ENCODE peak calls at places on chromosomes 13 and 19, in five cellular contexts. W, A, Q, H and X are unnamed samples.

GRCh38 chr19:53849237-53849676 is 18.4 kb upstream of the MYADM start:
- DNase-seq in W (peak; percentile 50), A (no peak), Q (no peak), H (no peak), X (no peak)

GRCh38 chr19:1172353-1173159 is 1.5 kb downstream of the SBNO2 start:
- DNase-seq in W (peak; percentile 54), A (no peak), Q (no peak), H (peak; percentile 39), X (no peak)

GRCh38 chr19:8592231-8593009 is 15.2 kb upstream of the MYO1F start:
- DNase-seq in W (peak; percentile 92), A (peak; percentile 100), Q (peak; percentile 94), H (peak; percentile 100), X (peak; percentile 51)

GRCh38 chr13:44978328-44978727 is 10.9 kb downstream of the NUFIP1 start:
- DNase-seq in W (no peak), A (no peak), Q (no peak), H (no peak), X (no peak)

GRCh38 chr13:29925457-29925856 is 75.0 kb upstream of the UBL3 start:
- DNase-seq in W (peak; percentile 90), A (no peak), Q (no peak), H (no peak), X (no peak)

GRCh38 chr13:28652002-28652401 is 6.9 kb upstream of the POMP start:
- DNase-seq in W (no peak), A (no peak), Q (no peak), H (no peak), X (no peak)

GRCh38 chr19:18644144-18645034 is 7.6 kb downstream of the KLHL26 start:
- DNase-seq in W (no peak), A (no peak), Q (no peak), H (no peak), X (no peak)

GRCh38 chr13:75324413-75324940 is 157.5 kb downstream of the TBC1D4 start:
- DNase-seq in W (no peak), A (no peak), Q (no peak), H (no peak), X (no peak)

GRCh38 chr13:40161931-40162330 is 504.5 kb downstream of the FOXO1 start:
- DNase-seq in W (no peak), A (no peak), Q (no peak), H (peak; percentile 38), X (no peak)

GRCh38 chr19:43527860-43528622 is 1.0 kb upstream of the ETHE1 start:
- DNase-seq in W (no peak), A (no peak), Q (no peak), H (no peak), X (no peak)

GRCh38 chr19:41424335-41425173 is 2.6 kb downstream of the B3GNT8 start:
- DNase-seq in W (no peak), A (no peak), Q (no peak), H (no peak), X (no peak)

GRCh38 chr19:51727349-51727880 is 3.6 kb upstream of the HAS1 start:
- DNase-seq in W (peak; percentile 60), A (no peak), Q (no peak), H (no peak), X (no peak)

GRCh38 chr19:8517551-8518442 is 3.8 kb upstream of the ZNF414 start:
- DNase-seq in W (peak; percentile 37), A (no peak), Q (no peak), H (no peak), X (no peak)

GRCh38 chr19:23913931-23914330 is 755 bp upstream of the ZNF726 start:
- DNase-seq in W (no peak), A (no peak), Q (no peak), H (no peak), X (no peak)

GRCh38 chr19:46926201-46927071 is 65.6 kb downstream of the ARHGAP35 start:
- DNase-seq in W (no peak), A (no peak), Q (no peak), H (no peak), X (no peak)

GRCh38 chr13:107847406-107847805 is 367.9 kb downstream of the LIG4 start:
- DNase-seq in W (peak; percentile 39), A (no peak), Q (no peak), H (peak; percentile 14), X (no peak)

GRCh38 chr13:34216251-34216650 is 398.3 kb downstream of the RFC3 start:
- DNase-seq in W (no peak), A (no peak), Q (no peak), H (no peak), X (no peak)

GRCh38 chr19:16180611-16181010 is 4.6 kb upstream of the FAM32A start:
- DNase-seq in W (peak; percentile 70), A (no peak), Q (no peak), H (no peak), X (no peak)

GRCh38 chr19:480016-480855 is 16.1 kb upstream of the MADCAM1 start:
- DNase-seq in W (peak; percentile 42), A (no peak), Q (peak; percentile 55), H (peak; percentile 76), X (no peak)

GRCh38 chr19:39297931-39298634 is 1.9 kb downstream of the IFNL1 start:
- DNase-seq in W (no peak), A (no peak), Q (no peak), H (no peak), X (no peak)

GRCh38 chr13:110442946-110443632 is 118.4 kb downstream of the RAB20 start:
- DNase-seq in W (peak; percentile 68), A (no peak), Q (no peak), H (no peak), X (no peak)

GRCh38 chr19:50329146-50329925 is at the start of gene KCNC3:
- DNase-seq in W (peak; percentile 83), A (peak; percentile 99), Q (peak; percentile 98), H (peak; percentile 100), X (peak; percentile 91)

GRCh38 chr13:98839826-98840769 is 87.6 kb upstream of the SLC15A1 start:
- DNase-seq in W (peak; percentile 62), A (peak; percentile 54), Q (peak; percentile 44), H (peak; percentile 76), X (peak; percentile 22)

GRCh38 chr13:46010148-46010547 is 42.4 kb downstream of the ZC3H13 start:
- DNase-seq in W (peak; percentile 9), A (no peak), Q (no peak), H (no peak), X (no peak)

GRCh38 chr19:1873524-1874473 is 10.4 kb upstream of the KLF16 start:
- DNase-seq in W (no peak), A (no peak), Q (no peak), H (no peak), X (no peak)

GRCh38 chr13:81540777-81541176 is 1199.9 kb upstream of the SPRY2 start:
- DNase-seq in W (peak; percentile 4), A (no peak), Q (no peak), H (no peak), X (no peak)

GRCh38 chr13:73599232-73600128 is 534.7 kb downstream of the KLF12 start:
- DNase-seq in W (no peak), A (no peak), Q (no peak), H (no peak), X (no peak)

GRCh38 chr13:41345921-41346589 is 35.0 kb downstream of the NAA16 start:
- DNase-seq in W (peak; percentile 60), A (no peak), Q (no peak), H (no peak), X (no peak)

GRCh38 chr19:850221-850978 is 1.7 kb upstream of the ELANE start:
- DNase-seq in W (peak; percentile 99), A (no peak), Q (no peak), H (no peak), X (no peak)

DNA sequence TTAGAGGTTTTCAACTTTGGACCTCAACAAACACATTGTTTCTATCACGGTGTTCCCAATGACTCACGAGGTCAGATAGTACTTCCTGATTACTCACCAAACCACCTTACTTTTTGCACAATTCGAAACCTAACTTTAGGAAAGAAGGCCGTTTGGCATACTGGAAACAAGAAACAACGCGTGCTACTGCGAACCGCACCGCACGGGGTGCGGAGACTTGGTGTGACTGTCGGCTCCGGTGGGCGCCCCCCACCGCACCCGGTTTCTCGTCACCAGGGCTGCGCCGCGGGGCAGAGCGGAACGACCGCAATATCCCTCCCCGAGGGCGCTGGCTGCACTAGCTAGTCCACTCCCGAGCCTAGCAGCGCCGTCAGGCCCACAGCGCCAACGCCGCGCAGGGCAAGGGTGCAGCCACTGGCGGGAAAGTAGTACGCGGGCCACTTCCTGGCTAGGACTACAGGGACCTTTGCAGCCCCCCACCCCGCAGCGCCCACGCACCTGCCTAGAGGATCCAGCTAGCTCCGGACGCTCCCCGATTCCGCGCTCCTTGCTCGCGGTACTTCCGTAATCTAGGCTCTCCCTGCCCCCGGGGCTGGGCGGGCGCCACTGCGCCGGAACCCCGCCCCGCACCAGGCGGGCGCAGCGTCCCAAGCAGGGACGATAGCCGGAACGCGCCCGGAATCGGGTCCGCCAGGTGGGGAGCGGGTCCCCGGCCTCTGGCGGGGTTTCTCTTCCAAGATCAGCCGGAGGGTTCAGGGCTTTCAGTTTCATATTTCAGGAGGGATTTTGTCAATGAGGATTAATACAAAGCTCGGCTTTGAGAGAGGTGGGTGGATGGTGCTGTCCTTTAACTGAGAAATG is at the start of gene PARP4:
- DNase-seq in W (peak; percentile 75), A (no peak), Q (peak; percentile 60), H (peak; percentile 71), X (peak; percentile 70)
- TF ChIP-seq CTCF in W (no peak), A (no peak), Q (peak; percentile 27), H (no peak), X (no peak)

GRCh38 chr13:38872693-38873092 is 117.9 kb downstream of the STOML3 start:
- DNase-seq in W (peak; percentile 46), A (peak; percentile 51), Q (peak; percentile 37), H (peak; percentile 68), X (no peak)
- TF ChIP-seq CTCF in W (peak; percentile 62), A (peak; percentile 57), Q (peak; percentile 83), H (peak; percentile 83), X (no peak)

GRCh38 chr13:21338156-21338555 is 120.9 kb downstream of the ZDHHC20 start:
- DNase-seq in W (no peak), A (no peak), Q (no peak), H (no peak), X (no peak)
- TF ChIP-seq CTCF in W (no peak), A (peak; percentile 19), Q (no peak), H (no peak), X (no peak)

DNA sequence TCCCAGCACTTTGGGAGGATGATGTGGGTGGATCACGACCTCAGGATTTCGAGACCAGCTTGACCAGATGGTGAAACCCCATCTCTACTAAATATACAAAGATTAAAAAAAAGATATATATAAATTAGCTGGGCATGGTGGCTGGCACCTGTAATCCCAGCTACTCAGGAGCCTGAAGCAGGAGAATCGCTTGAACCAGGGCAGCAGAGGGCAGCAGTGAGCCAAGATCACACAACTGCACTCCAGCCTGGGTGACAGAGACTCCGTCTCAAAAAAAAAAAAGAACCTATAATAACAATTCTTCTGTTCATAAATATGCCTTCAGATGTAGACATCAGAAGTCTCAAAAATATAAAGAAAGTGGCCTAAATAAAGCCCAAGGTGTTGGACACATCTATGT is 7.6 kb downstream of the ZNF737 start:
- DNase-seq in W (no peak), A (no peak), Q (no peak), H (no peak), X (no peak)
- TF ChIP-seq CTCF in W (no peak), A (peak; percentile 38), Q (no peak), H (no peak), X (no peak)